ENCODE peak calls at places on chromosomes 5 and 9, in six cellular contexts. Z is AG08396; R is stimulated activated CD4-positive, alpha-beta T cell treated with anti-CD3 and anti-CD28 coated beads, Interleukin-1b, Interleukin-23, amount 100 ng/mL, for 1 hour; S is choroid plexus epithelial cell; E is osteoblast; C is NAMALWA. A is an unnamed sample.

GRCh38 chr5:35852084-35852734 is 4.5 kb upstream of the IL7R start:
- DNase-seq in Z (no peak), R (no peak), S (peak), E (peak), C (no peak), A (peak)

GRCh38 chr5:34957857-34958690 is 28.7 kb downstream of the DNAJC21 start:
- DNase-seq in Z (peak), R (no peak), S (peak), E (peak), C (peak), A (no peak)

GRCh38 chr5:7897014-7897600 is 28.2 kb downstream of the MTRR start:
- DNase-seq in Z (peak), R (no peak), S (peak), E (peak), C (peak), A (peak)

GRCh38 chr9:133351908-133352634 is 4.1 kb downstream of the RPL7A start:
- DNase-seq in Z (peak), R (no peak), S (peak), E (peak), C (peak), A (peak)

GRCh38 chr9:108565651-108566378 is 290.0 kb downstream of the ACTL7B start:
- DNase-seq in Z (peak), R (no peak), S (peak), E (peak), C (peak), A (peak)

GRCh38 chr5:32302822-32303754 is 9.7 kb downstream of the MTMR12 start:
- DNase-seq in Z (no peak), R (no peak), S (no peak), E (peak), C (no peak), A (no peak)

GRCh38 chr5:172778223-172778814 is 7.3 kb upstream of the DUSP1 start:
- DNase-seq in Z (peak), R (no peak), S (peak), E (peak), C (no peak), A (no peak)

GRCh38 chr9:94991961-94992907 is 265.7 kb downstream of the AOPEP start:
- DNase-seq in Z (no peak), R (no peak), S (no peak), E (no peak), C (no peak), A (no peak)

GRCh38 chr5:132426525-132427138 is 57.1 kb downstream of the SLC22A5 start:
- DNase-seq in Z (peak), R (no peak), S (peak), E (peak), C (peak), A (peak)

GRCh38 chr5:61866930-61867329 is 439.1 kb upstream of the KIF2A start:
- DNase-seq in Z (peak), R (no peak), S (peak), E (no peak), C (no peak), A (peak)

GRCh38 chr9:69253057-69253456 is 72.0 kb upstream of the ENTREP1 start:
- DNase-seq in Z (no peak), R (no peak), S (peak), E (no peak), C (no peak), A (peak)

GRCh38 chr5:89120719-89121118 is 237.7 kb upstream of the MEF2C start:
- DNase-seq in Z (no peak), R (no peak), S (peak), E (no peak), C (no peak), A (no peak)

GRCh38 chr5:82045526-82046267 is 73.9 kb downstream of the ATG10 start:
- DNase-seq in Z (peak), R (no peak), S (peak), E (peak), C (no peak), A (no peak)

GRCh38 chr9:86034863-86035734 is 64.3 kb downstream of the GOLM1 start:
- DNase-seq in Z (peak), R (no peak), S (peak), E (no peak), C (peak), A (no peak)

GRCh38 chr5:137260820-137261541 is 238.1 kb downstream of the SPOCK1 start:
- DNase-seq in Z (no peak), R (no peak), S (no peak), E (no peak), C (no peak), A (no peak)

GRCh38 chr5:56973473-56973872 is 21.6 kb upstream of the MIER3 start:
- DNase-seq in Z (no peak), R (no peak), S (no peak), E (no peak), C (no peak), A (no peak)

GRCh38 chr5:3531320-3531986 is 64.2 kb upstream of the IRX1 start:
- DNase-seq in Z (no peak), R (no peak), S (no peak), E (no peak), C (no peak), A (no peak)

GRCh38 chr5:138752951-138753793 is at the start of gene CTNNA1:
- DNase-seq in Z (peak), R (peak), S (peak), E (peak), C (no peak), A (peak)

GRCh38 chr5:128053291-128053954 is 30.1 kb upstream of the SLC12A2 start:
- DNase-seq in Z (no peak), R (no peak), S (peak), E (peak), C (no peak), A (no peak)

GRCh38 chr5:73895471-73895870 is 269.5 kb downstream of the ARHGEF28 start:
- DNase-seq in Z (no peak), R (no peak), S (no peak), E (no peak), C (no peak), A (no peak)

GRCh38 chr9:38024036-38024681 is 44.9 kb downstream of the SHB start:
- DNase-seq in Z (peak), R (no peak), S (peak), E (peak), C (no peak), A (no peak)

GRCh38 chr9:84978761-84979160 is 309.2 kb downstream of the NTRK2 start:
- DNase-seq in Z (no peak), R (no peak), S (no peak), E (no peak), C (no peak), A (no peak)

GRCh38 chr9:34437006-34437925 is 21.1 kb downstream of the FAM219A start:
- DNase-seq in Z (peak), R (peak), S (peak), E (peak), C (peak), A (peak)

GRCh38 chr9:7045361-7045760 is 287.6 kb downstream of the KDM4C start:
- DNase-seq in Z (no peak), R (no peak), S (peak), E (no peak), C (no peak), A (no peak)

GRCh38 chr5:170782438-170782837 is 1.1 kb upstream of the GABRP start:
- DNase-seq in Z (no peak), R (no peak), S (no peak), E (no peak), C (no peak), A (peak)

GRCh38 chr9:119197858-119198607 is 171.2 kb downstream of the BRINP1 start:
- DNase-seq in Z (no peak), R (no peak), S (no peak), E (no peak), C (no peak), A (no peak)

A was measured in foreskin melanocyte.